ENCODE peak calls at places on chromosome 6, in eight cellular contexts. F is gastrocnemius medialis, A is esophagus muscularis mucosa, T is left lung, S is AG10803, M is AG09319, Y is mesothelial cell of epicardium, B is A549. J is an unnamed sample.

GRCh38 chr6:164346631-164347030 is 932.1 kb downstream of the QKI start:
- DNase-seq in F (no peak), A (no peak), T (no peak), S (no peak), M (no peak), Y (no peak), B (no peak), J (no peak)

GRCh38 chr6:21754891-21755290 is 161.3 kb downstream of the SOX4 start:
- DNase-seq in F (no peak), A (peak), T (no peak), S (no peak), M (no peak), Y (no peak), B (peak), J (no peak)

GRCh38 chr6:13013681-13014550 is 297.3 kb downstream of the PHACTR1 start:
- DNase-seq in F (no peak), A (peak), T (no peak), S (no peak), M (no peak), Y (peak), B (no peak), J (no peak)

GRCh38 chr6:11918739-11919605 is 93.1 kb upstream of the HIVEP1 start:
- DNase-seq in F (no peak), A (no peak), T (no peak), S (no peak), M (no peak), Y (no peak), B (no peak), J (no peak)

GRCh38 chr6:51182884-51183283 is 364.2 kb downstream of the TFAP2B start:
- DNase-seq in F (no peak), A (no peak), T (no peak), S (no peak), M (no peak), Y (no peak), B (no peak), J (no peak)

GRCh38 chr6:160507420-160507819 is 156.7 kb downstream of the LPA start:
- DNase-seq in F (no peak), A (no peak), T (no peak), S (no peak), M (no peak), Y (no peak), B (no peak), J (no peak)

GRCh38 chr6:142953373-142954273 is 8.6 kb upstream of the HIVEP2 start:
- DNase-seq in F (no peak), A (no peak), T (no peak), S (no peak), M (no peak), Y (no peak), B (no peak), J (no peak)

GRCh38 chr6:3857822-3858221 is 8.6 kb downstream of the FAM50B start:
- DNase-seq in F (no peak), A (peak), T (no peak), S (no peak), M (no peak), Y (no peak), B (no peak), J (no peak)

GRCh38 chr6:71375676-71376075 is 87.1 kb downstream of the OGFRL1 start:
- DNase-seq in F (no peak), A (no peak), T (no peak), S (no peak), M (no peak), Y (no peak), B (no peak), J (no peak)

GRCh38 chr6:20846602-20847028 is 312.4 kb downstream of the CDKAL1 start:
- DNase-seq in F (no peak), A (no peak), T (no peak), S (no peak), M (no peak), Y (no peak), B (no peak), J (no peak)

GRCh38 chr6:45494734-45495133 is 117.0 kb upstream of the SUPT3H start:
- DNase-seq in F (no peak), A (no peak), T (no peak), S (no peak), M (no peak), Y (no peak), B (no peak), J (no peak)

GRCh38 chr6:142384455-142385332 is 82.9 kb downstream of the ADGRG6 start:
- DNase-seq in F (no peak), A (no peak), T (no peak), S (peak), M (no peak), Y (no peak), B (no peak), J (no peak)

GRCh38 chr6:47080083-47080596 is 38.0 kb upstream of the ADGRF1 start:
- DNase-seq in F (no peak), A (no peak), T (no peak), S (no peak), M (no peak), Y (no peak), B (no peak), J (no peak)

GRCh38 chr6:41039060-41039998 is at the start of gene UNC5CL:
- DNase-seq in F (no peak), A (no peak), T (peak), S (peak), M (no peak), Y (no peak), B (peak), J (peak)

GRCh38 chr6:149190228-149190831 is 127.2 kb upstream of the TAB2 start:
- DNase-seq in F (no peak), A (peak), T (peak), S (no peak), M (no peak), Y (no peak), B (no peak), J (peak)

GRCh38 chr6:98118357-98119045 is 715.9 kb upstream of the POU3F2 start:
- DNase-seq in F (no peak), A (no peak), T (no peak), S (no peak), M (no peak), Y (no peak), B (no peak), J (no peak)

GRCh38 chr6:89353702-89354392 is 1.3 kb upstream of the UBE2J1 start:
- DNase-seq in F (no peak), A (no peak), T (no peak), S (no peak), M (no peak), Y (no peak), B (no peak), J (no peak)

GRCh38 chr6:151958332-151958731 is 150.8 kb downstream of the ESR1 start:
- DNase-seq in F (no peak), A (no peak), T (no peak), S (peak), M (peak), Y (no peak), B (no peak), J (no peak)

GRCh38 chr6:66149132-66149531 is 442.1 kb upstream of the EYS start:
- DNase-seq in F (no peak), A (no peak), T (no peak), S (no peak), M (no peak), Y (no peak), B (no peak), J (no peak)

GRCh38 chr6:47097092-47097945 is 55.2 kb upstream of the ADGRF1 start:
- DNase-seq in F (peak), A (no peak), T (peak), S (peak), M (peak), Y (no peak), B (peak), J (peak)

GRCh38 chr6:21593927-21594421 is 423 bp downstream of the SOX4 start:
- DNase-seq in F (no peak), A (no peak), T (no peak), S (peak), M (no peak), Y (peak), B (no peak), J (no peak)

GRCh38 chr6:153090241-153090930 is 40.7 kb downstream of the RGS17 start:
- DNase-seq in F (no peak), A (no peak), T (no peak), S (peak), M (no peak), Y (no peak), B (no peak), J (no peak)

GRCh38 chr6:48476257-48476656 is 365.3 kb upstream of the PTCHD4 start:
- DNase-seq in F (no peak), A (no peak), T (no peak), S (no peak), M (no peak), Y (no peak), B (no peak), J (no peak)
- TF ChIP-seq CTCF in F (no peak), A (no peak), T (no peak), S (no peak), M (no peak), Y (no peak), B (peak), J (no peak)

GRCh38 chr6:125004198-125004597 is 42.0 kb downstream of the RNF217 start:
- DNase-seq in F (no peak), A (no peak), T (no peak), S (no peak), M (no peak), Y (no peak), B (no peak), J (no peak)
- TF ChIP-seq CTCF in F (no peak), A (no peak), T (no peak), S (no peak), M (no peak), Y (no peak), B (no peak), J (no peak)

GRCh38 chr6:33414592-33415271 is 3.2 kb downstream of the CUTA start:
- DNase-seq in F (no peak), A (no peak), T (no peak), S (no peak), M (no peak), Y (no peak), B (no peak), J (no peak)
- TF ChIP-seq CTCF in F (no peak), A (no peak), T (no peak), S (peak), M (peak), Y (peak), B (peak), J (no peak)

GRCh38 chr6:68958327-68958726 is 323.2 kb downstream of the ADGRB3 start:
- DNase-seq in F (no peak), A (no peak), T (no peak), S (peak), M (no peak), Y (no peak), B (no peak), J (no peak)
- TF ChIP-seq CTCF in F (no peak), A (no peak), T (peak), S (peak), M (no peak), Y (peak), B (peak), J (no peak)

GRCh38 chr6:170260686-170261085 is 30.2 kb downstream of the DLL1 start:
- DNase-seq in F (no peak), A (no peak), T (no peak), S (no peak), M (no peak), Y (no peak), B (peak), J (no peak)
- TF ChIP-seq CTCF in F (no peak), A (no peak), T (no peak), S (no peak), M (no peak), Y (no peak), B (no peak), J (no peak)

DNA sequence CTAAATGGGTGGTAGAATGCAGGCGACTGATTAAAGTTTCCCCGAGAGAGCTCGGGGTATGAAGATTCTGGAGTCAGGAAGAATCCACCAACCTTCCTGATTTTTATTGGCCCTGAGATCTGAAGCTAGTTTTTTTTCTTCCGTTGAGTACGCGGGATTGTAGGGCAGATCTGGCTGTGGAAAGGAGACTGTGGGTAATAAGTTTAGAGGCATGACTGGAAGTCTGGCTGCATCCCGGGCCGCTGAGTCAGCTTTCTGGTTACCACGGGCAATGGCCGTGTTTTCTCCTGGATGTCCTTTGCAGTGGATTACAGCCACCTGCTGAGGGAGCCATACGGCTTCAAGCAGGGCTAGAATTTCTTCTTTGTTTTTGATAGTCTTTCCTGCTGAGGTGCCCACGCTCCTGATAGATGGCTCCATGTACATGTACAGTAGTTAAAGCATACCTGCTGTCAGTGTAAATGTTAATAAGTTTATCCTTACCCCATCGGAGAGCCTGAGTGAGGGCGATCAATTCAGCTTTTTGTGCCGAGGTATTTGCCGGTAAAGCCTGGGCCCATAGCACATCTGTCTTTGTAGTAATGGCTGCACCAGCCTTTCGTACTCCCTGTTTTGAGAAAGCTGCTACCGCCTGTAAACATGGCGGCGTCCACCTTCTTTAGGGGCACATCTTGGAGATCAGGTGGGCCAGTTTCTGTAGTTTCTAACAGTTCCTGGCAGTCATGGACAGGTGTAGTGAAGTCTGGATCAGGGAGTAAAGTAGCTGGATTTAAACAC is 154.0 kb downstream of the TRIM27 start:
- DNase-seq in F (no peak), A (peak), T (no peak), S (peak), M (no peak), Y (no peak), B (peak), J (no peak)
- TF ChIP-seq CTCF in F (no peak), A (no peak), T (no peak), S (peak), M (no peak), Y (no peak), B (peak), J (no peak)

GRCh38 chr6:36024154-36024760 is at the start of gene SLC26A8:
- DNase-seq in F (no peak), A (no peak), T (no peak), S (no peak), M (no peak), Y (no peak), B (no peak), J (no peak)

GRCh38 chr6:36018339-36018738 is 6.1 kb downstream of the SLC26A8 start:
- DNase-seq in F (no peak), A (no peak), T (no peak), S (no peak), M (no peak), Y (no peak), B (no peak), J (no peak)

GRCh38 chr6:36015666-36016065 is 8.8 kb downstream of the SLC26A8 start:
- DNase-seq in F (no peak), A (no peak), T (no peak), S (no peak), M (no peak), Y (no peak), B (no peak), J (no peak)

DNA sequence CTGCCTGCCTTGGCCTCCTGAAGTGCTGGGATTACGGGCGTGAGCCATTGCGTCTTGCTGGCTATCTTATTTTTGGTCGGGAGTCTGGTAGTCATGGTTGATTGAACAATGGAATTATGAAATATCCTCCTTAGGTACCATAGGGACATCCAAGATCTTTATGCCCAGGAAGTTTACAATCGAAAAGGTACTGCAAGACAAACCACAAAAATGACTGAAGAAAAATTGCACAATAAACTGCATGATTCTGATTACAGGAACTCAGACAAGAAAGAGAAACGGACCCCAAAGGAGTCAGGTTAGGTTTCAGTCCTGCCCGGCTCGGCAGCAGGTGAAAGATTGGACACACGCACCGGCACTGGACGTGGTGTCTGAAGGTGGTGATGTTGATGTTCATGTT is 5.3 kb downstream of the SLC26A8 start:
- DNase-seq in F (no peak), A (no peak), T (no peak), S (no peak), M (no peak), Y (no peak), B (no peak), J (no peak)
- TF ChIP-seq CTCF in F (no peak), A (no peak), T (no peak), S (no peak), M (no peak), Y (no peak), B (no peak), J (no peak)

J was measured in CD4-positive, alpha-beta T cell.